ENCODE peak calls at places on chromosome 4, in nine cellular contexts. One of them, this sample, is unnamed.

GRCh38 chr4:31015123-31015522 is 295.0 kb downstream of the PCDH7 start:
- DNase-seq in fibroblast of lung: no peak
- DNase-seq in CD8-positive, alpha-beta memory T cell: no peak
- DNase-seq in CD8-positive, alpha-beta T cell: no peak
- DNase-seq in K562: no peak
- DNase-seq in naive thymus-derived CD4-positive, alpha-beta T cell: no peak
- DNase-seq in tibial nerve: no peak
- DNase-seq in psoas muscle: no peak
- DNase-seq in left lung: no peak
- DNase-seq in this sample: no peak

GRCh38 chr4:97720869-97721432 is 422.3 kb downstream of the STPG2 start:
- DNase-seq in naive thymus-derived CD4-positive, alpha-beta T cell: no peak
- DNase-seq in K562: no peak
- DNase-seq in CD8-positive, alpha-beta T cell: no peak
- DNase-seq in fibroblast of lung: no peak
- DNase-seq in left lung: no peak
- DNase-seq in psoas muscle: no peak
- DNase-seq in CD8-positive, alpha-beta memory T cell: no peak
- DNase-seq in tibial nerve: no peak
- DNase-seq in this sample: no peak

GRCh38 chr4:8173641-8174242 is 15.1 kb upstream of the ABLIM2 start:
- DNase-seq in left lung: no peak
- DNase-seq in fibroblast of lung: no peak
- DNase-seq in CD8-positive, alpha-beta T cell: no peak
- DNase-seq in K562: no peak
- DNase-seq in psoas muscle: no peak
- DNase-seq in naive thymus-derived CD4-positive, alpha-beta T cell: no peak
- DNase-seq in tibial nerve: no peak
- DNase-seq in CD8-positive, alpha-beta memory T cell: no peak
- DNase-seq in this sample: no peak

GRCh38 chr4:1342003-1342402 is 5.0 kb upstream of the UVSSA start:
- DNase-seq in CD8-positive, alpha-beta memory T cell: no peak
- DNase-seq in CD8-positive, alpha-beta T cell: no peak
- DNase-seq in tibial nerve: no peak
- DNase-seq in K562: no peak
- DNase-seq in left lung: no peak
- DNase-seq in psoas muscle: no peak
- DNase-seq in fibroblast of lung: peak
- DNase-seq in naive thymus-derived CD4-positive, alpha-beta T cell: no peak
- DNase-seq in this sample: no peak

GRCh38 chr4:8703401-8703696 is 110.8 kb downstream of the CPZ start:
- DNase-seq in K562: no peak
- DNase-seq in fibroblast of lung: no peak
- DNase-seq in left lung: no peak
- DNase-seq in tibial nerve: no peak
- DNase-seq in naive thymus-derived CD4-positive, alpha-beta T cell: no peak
- DNase-seq in psoas muscle: no peak
- DNase-seq in CD8-positive, alpha-beta T cell: no peak
- DNase-seq in CD8-positive, alpha-beta memory T cell: no peak
- DNase-seq in this sample: no peak

GRCh38 chr4:185201983-185202962 is 1.5 kb downstream of the CFAP97 start:
- DNase-seq in left lung: no peak
- DNase-seq in psoas muscle: no peak
- DNase-seq in K562: peak
- DNase-seq in tibial nerve: no peak
- DNase-seq in fibroblast of lung: peak
- DNase-seq in CD8-positive, alpha-beta memory T cell: peak
- DNase-seq in naive thymus-derived CD4-positive, alpha-beta T cell: no peak
- DNase-seq in CD8-positive, alpha-beta T cell: peak
- DNase-seq in this sample: peak

GRCh38 chr4:157204634-157205244 is 15.8 kb upstream of the GRIA2 start:
- DNase-seq in fibroblast of lung: no peak
- DNase-seq in psoas muscle: no peak
- DNase-seq in tibial nerve: no peak
- DNase-seq in naive thymus-derived CD4-positive, alpha-beta T cell: no peak
- DNase-seq in CD8-positive, alpha-beta T cell: no peak
- DNase-seq in left lung: peak
- DNase-seq in K562: peak
- DNase-seq in CD8-positive, alpha-beta memory T cell: no peak
- DNase-seq in this sample: no peak

GRCh38 chr4:158255727-158256324 is 45.5 kb downstream of the TMEM144 start:
- DNase-seq in left lung: no peak
- DNase-seq in tibial nerve: no peak
- DNase-seq in psoas muscle: no peak
- DNase-seq in K562: peak
- DNase-seq in naive thymus-derived CD4-positive, alpha-beta T cell: no peak
- DNase-seq in CD8-positive, alpha-beta memory T cell: no peak
- DNase-seq in CD8-positive, alpha-beta T cell: no peak
- DNase-seq in fibroblast of lung: peak
- DNase-seq in this sample: no peak

GRCh38 chr4:1246901-1247810 is 1.8 kb downstream of the CTBP1 start:
- DNase-seq in CD8-positive, alpha-beta T cell: no peak
- DNase-seq in left lung: peak
- DNase-seq in naive thymus-derived CD4-positive, alpha-beta T cell: peak
- DNase-seq in tibial nerve: no peak
- DNase-seq in K562: peak
- DNase-seq in CD8-positive, alpha-beta memory T cell: no peak
- DNase-seq in fibroblast of lung: no peak
- DNase-seq in psoas muscle: peak
- DNase-seq in this sample: peak

GRCh38 chr4:49032440-49033161 is 46.5 kb downstream of the CWH43 start:
- DNase-seq in psoas muscle: no peak
- DNase-seq in CD8-positive, alpha-beta T cell: no peak
- DNase-seq in left lung: no peak
- DNase-seq in tibial nerve: no peak
- DNase-seq in fibroblast of lung: no peak
- DNase-seq in naive thymus-derived CD4-positive, alpha-beta T cell: no peak
- DNase-seq in CD8-positive, alpha-beta memory T cell: no peak
- DNase-seq in K562: peak
- DNase-seq in this sample: no peak

GRCh38 chr4:142150483-142150882 is 514.1 kb downstream of the IL15 start:
- DNase-seq in CD8-positive, alpha-beta T cell: no peak
- DNase-seq in fibroblast of lung: no peak
- DNase-seq in K562: no peak
- DNase-seq in naive thymus-derived CD4-positive, alpha-beta T cell: no peak
- DNase-seq in left lung: no peak
- DNase-seq in tibial nerve: no peak
- DNase-seq in CD8-positive, alpha-beta memory T cell: no peak
- DNase-seq in psoas muscle: no peak
- DNase-seq in this sample: no peak

GRCh38 chr4:119510750-119511149 is 117.9 kb downstream of the PDE5A start:
- DNase-seq in left lung: no peak
- DNase-seq in naive thymus-derived CD4-positive, alpha-beta T cell: no peak
- DNase-seq in CD8-positive, alpha-beta memory T cell: no peak
- DNase-seq in psoas muscle: no peak
- DNase-seq in K562: no peak
- DNase-seq in fibroblast of lung: peak
- DNase-seq in tibial nerve: no peak
- DNase-seq in CD8-positive, alpha-beta T cell: no peak
- DNase-seq in this sample: no peak

GRCh38 chr4:161767116-161767515 is 396.7 kb downstream of the FSTL5 start:
- DNase-seq in fibroblast of lung: peak
- DNase-seq in naive thymus-derived CD4-positive, alpha-beta T cell: no peak
- DNase-seq in left lung: no peak
- DNase-seq in CD8-positive, alpha-beta T cell: no peak
- DNase-seq in K562: no peak
- DNase-seq in psoas muscle: no peak
- DNase-seq in tibial nerve: no peak
- DNase-seq in CD8-positive, alpha-beta memory T cell: no peak
- DNase-seq in this sample: no peak

GRCh38 chr4:103994059-103994458 is 274.3 kb upstream of the TACR3 start:
- DNase-seq in tibial nerve: no peak
- DNase-seq in psoas muscle: no peak
- DNase-seq in K562: no peak
- DNase-seq in CD8-positive, alpha-beta memory T cell: no peak
- DNase-seq in CD8-positive, alpha-beta T cell: no peak
- DNase-seq in naive thymus-derived CD4-positive, alpha-beta T cell: no peak
- DNase-seq in fibroblast of lung: peak
- DNase-seq in left lung: no peak
- DNase-seq in this sample: no peak

GRCh38 chr4:103996059-103996458 is 276.3 kb upstream of the TACR3 start:
- DNase-seq in CD8-positive, alpha-beta memory T cell: no peak
- DNase-seq in naive thymus-derived CD4-positive, alpha-beta T cell: no peak
- DNase-seq in left lung: no peak
- DNase-seq in fibroblast of lung: peak
- DNase-seq in psoas muscle: no peak
- DNase-seq in K562: no peak
- DNase-seq in CD8-positive, alpha-beta T cell: no peak
- DNase-seq in tibial nerve: no peak
- DNase-seq in this sample: no peak

GRCh38 chr4:103998752-103999151 is 279.0 kb upstream of the TACR3 start:
- DNase-seq in naive thymus-derived CD4-positive, alpha-beta T cell: no peak
- DNase-seq in CD8-positive, alpha-beta T cell: no peak
- DNase-seq in CD8-positive, alpha-beta memory T cell: no peak
- DNase-seq in K562: no peak
- DNase-seq in psoas muscle: no peak
- DNase-seq in left lung: no peak
- DNase-seq in tibial nerve: no peak
- DNase-seq in fibroblast of lung: no peak
- DNase-seq in this sample: no peak

DNA sequence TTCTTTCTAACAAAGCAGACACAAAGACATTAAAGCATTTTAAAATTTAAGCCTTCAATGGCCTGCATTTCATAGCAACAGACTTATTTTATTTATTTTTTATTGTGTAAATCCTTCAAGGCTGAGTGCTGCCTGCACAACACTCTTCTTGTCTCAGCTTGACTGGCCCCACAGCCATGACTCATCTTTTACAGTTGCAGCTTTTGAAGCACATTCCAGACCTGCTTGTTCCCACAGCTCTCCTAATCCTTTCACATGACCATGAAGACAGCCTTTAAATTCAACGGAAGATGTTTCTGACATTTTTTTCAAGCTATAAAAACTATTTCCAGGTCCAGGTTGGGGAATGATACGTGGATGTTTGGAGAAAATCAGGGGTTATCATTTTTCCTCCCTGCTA is 276.9 kb upstream of the TACR3 start:
- DNase-seq in tibial nerve: no peak
- DNase-seq in K562: no peak
- DNase-seq in psoas muscle: no peak
- DNase-seq in CD8-positive, alpha-beta T cell: no peak
- DNase-seq in left lung: no peak
- DNase-seq in fibroblast of lung: peak
- DNase-seq in CD8-positive, alpha-beta memory T cell: no peak
- DNase-seq in naive thymus-derived CD4-positive, alpha-beta T cell: no peak
- DNase-seq in this sample: no peak
- H3K27ac ChIP-seq in tibial nerve: no peak
- H3K27ac ChIP-seq in K562: no peak
- H3K27ac ChIP-seq in psoas muscle: no peak
- H3K27ac ChIP-seq in CD8-positive, alpha-beta T cell: no peak
- H3K27ac ChIP-seq in left lung: no peak
- H3K27ac ChIP-seq in fibroblast of lung: no peak
- H3K27ac ChIP-seq in CD8-positive, alpha-beta memory T cell: no peak
- H3K27ac ChIP-seq in naive thymus-derived CD4-positive, alpha-beta T cell: no peak
- H3K27ac ChIP-seq in this sample: no peak

DNA sequence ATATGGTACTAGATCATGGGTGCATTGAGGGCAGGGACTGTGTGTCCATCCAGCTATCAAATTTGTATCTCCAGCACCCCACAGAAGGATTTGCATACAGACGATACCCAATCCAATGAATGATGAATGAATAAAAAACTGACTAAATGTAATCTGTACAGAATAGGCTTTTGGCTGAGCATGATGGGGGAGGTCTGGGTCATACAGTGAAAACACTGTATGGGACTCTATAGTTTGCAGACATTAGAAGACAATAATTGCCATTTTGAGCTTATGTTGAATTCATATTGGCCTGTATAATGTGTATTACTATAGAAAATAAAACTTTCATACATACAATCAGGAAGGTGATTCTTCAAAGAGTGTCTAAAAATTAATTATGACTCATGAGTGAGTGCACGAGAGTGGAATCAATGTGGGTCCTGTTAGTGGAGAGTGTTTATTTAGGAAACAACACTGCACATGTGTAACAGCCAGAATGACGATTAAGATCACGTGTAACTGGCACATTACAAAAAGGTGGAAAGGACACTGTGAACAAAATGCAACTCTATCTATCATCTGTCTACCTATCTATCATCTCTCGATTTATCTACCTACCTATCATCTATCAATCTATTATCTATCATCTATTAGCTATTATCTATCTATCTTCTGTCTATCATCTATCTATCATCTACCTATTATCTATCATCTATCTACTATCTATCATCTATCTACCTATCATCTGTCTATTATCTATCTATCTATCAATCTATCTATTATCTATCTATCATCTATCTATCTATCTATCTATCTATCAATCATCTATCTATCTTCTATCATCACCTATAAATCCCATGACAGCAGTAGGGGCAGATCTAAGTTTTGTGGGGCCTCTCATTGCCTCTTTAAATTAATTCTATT is 201.3 kb downstream of the PTTG2 start:
- DNase-seq in naive thymus-derived CD4-positive, alpha-beta T cell: no peak
- DNase-seq in fibroblast of lung: peak
- DNase-seq in K562: no peak
- DNase-seq in psoas muscle: no peak
- DNase-seq in CD8-positive, alpha-beta memory T cell: no peak
- DNase-seq in tibial nerve: no peak
- DNase-seq in left lung: no peak
- DNase-seq in CD8-positive, alpha-beta T cell: no peak
- DNase-seq in this sample: no peak
- H3K27ac ChIP-seq in naive thymus-derived CD4-positive, alpha-beta T cell: no peak
- H3K27ac ChIP-seq in fibroblast of lung: peak
- H3K27ac ChIP-seq in K562: no peak
- H3K27ac ChIP-seq in psoas muscle: no peak
- H3K27ac ChIP-seq in CD8-positive, alpha-beta memory T cell: no peak
- H3K27ac ChIP-seq in tibial nerve: peak
- H3K27ac ChIP-seq in left lung: no peak
- H3K27ac ChIP-seq in CD8-positive, alpha-beta T cell: peak
- H3K27ac ChIP-seq in this sample: peak

DNA sequence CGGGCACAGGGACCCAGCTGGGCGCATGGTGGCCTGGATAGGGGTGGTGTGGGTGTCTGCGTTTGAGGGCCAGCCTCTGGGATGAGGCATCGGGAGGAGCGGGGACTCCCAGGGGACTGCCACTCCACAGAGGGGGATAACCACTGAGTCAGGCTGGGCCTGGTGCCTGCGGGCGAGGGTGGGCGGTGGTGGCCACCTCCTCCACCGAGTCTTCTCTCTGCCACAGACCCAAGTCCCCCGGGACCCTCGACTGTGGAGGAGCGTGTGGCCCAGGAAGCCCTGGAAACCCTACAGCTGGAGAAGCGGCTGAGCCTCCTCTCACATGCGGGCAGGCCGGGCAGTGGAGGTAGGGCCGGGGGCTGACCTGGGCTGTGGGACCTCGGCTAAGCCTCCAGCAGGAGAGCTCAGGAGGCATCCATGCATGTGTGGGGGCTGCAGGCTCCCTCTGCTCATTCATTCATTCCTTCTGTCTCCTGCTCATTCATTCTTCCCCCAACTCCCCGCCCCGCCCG is 26.4 kb downstream of the DOK7 start:
- DNase-seq in left lung: no peak
- DNase-seq in CD8-positive, alpha-beta T cell: no peak
- DNase-seq in fibroblast of lung: no peak
- DNase-seq in psoas muscle: no peak
- DNase-seq in naive thymus-derived CD4-positive, alpha-beta T cell: no peak
- DNase-seq in CD8-positive, alpha-beta memory T cell: no peak
- DNase-seq in tibial nerve: no peak
- DNase-seq in K562: no peak
- DNase-seq in this sample: no peak
- H3K27ac ChIP-seq in left lung: no peak
- H3K27ac ChIP-seq in CD8-positive, alpha-beta T cell: no peak
- H3K27ac ChIP-seq in fibroblast of lung: no peak
- H3K27ac ChIP-seq in psoas muscle: no peak
- H3K27ac ChIP-seq in naive thymus-derived CD4-positive, alpha-beta T cell: no peak
- H3K27ac ChIP-seq in CD8-positive, alpha-beta memory T cell: no peak
- H3K27ac ChIP-seq in tibial nerve: no peak
- H3K27ac ChIP-seq in K562: no peak
- H3K27ac ChIP-seq in this sample: no peak

GRCh38 chr4:70722199-70722791 is 531 bp downstream of the RUFY3 start:
- DNase-seq in CD8-positive, alpha-beta T cell: peak
- DNase-seq in tibial nerve: no peak
- DNase-seq in naive thymus-derived CD4-positive, alpha-beta T cell: no peak
- DNase-seq in left lung: no peak
- DNase-seq in CD8-positive, alpha-beta memory T cell: peak
- DNase-seq in K562: peak
- DNase-seq in psoas muscle: peak
- DNase-seq in fibroblast of lung: peak
- DNase-seq in this sample: peak
- H3K27ac ChIP-seq in CD8-positive, alpha-beta T cell: peak
- H3K27ac ChIP-seq in tibial nerve: peak
- H3K27ac ChIP-seq in naive thymus-derived CD4-positive, alpha-beta T cell: peak
- H3K27ac ChIP-seq in left lung: no peak
- H3K27ac ChIP-seq in CD8-positive, alpha-beta memory T cell: no peak
- H3K27ac ChIP-seq in K562: peak
- H3K27ac ChIP-seq in psoas muscle: no peak
- H3K27ac ChIP-seq in fibroblast of lung: peak
- H3K27ac ChIP-seq in this sample: no peak